ENCODE peak calls at places on chromosomes 3 and 15, in six cellular contexts. H is CD4-positive, alpha-beta T cell; X is transverse colon; J is GM10248; Q is heart right ventricle; T is natural killer cell. L is an unnamed sample.

GRCh38 chr15:76196286-76196948 is 114.9 kb downstream of the ETFA start:
- DNase-seq in H (no peak), X (peak), J (no peak), Q (peak), T (no peak), L (no peak)

GRCh38 chr3:194939949-194940770 is 254.5 kb downstream of the FAM43A start:
- DNase-seq in H (no peak), X (no peak), J (no peak), Q (no peak), T (no peak), L (no peak)

GRCh38 chr3:19757773-19758172 is 176.2 kb downstream of the EFHB start:
- DNase-seq in H (no peak), X (no peak), J (no peak), Q (no peak), T (no peak), L (no peak)

GRCh38 chr15:83993591-83993990 is 242.0 kb upstream of the GOLGA6L4 start:
- DNase-seq in H (no peak), X (no peak), J (no peak), Q (no peak), T (no peak), L (no peak)

GRCh38 chr3:105364113-105364512 is 2.6 kb upstream of the ALCAM start:
- DNase-seq in H (no peak), X (no peak), J (no peak), Q (no peak), T (no peak), L (no peak)

GRCh38 chr3:170322501-170323328 is 34.8 kb upstream of the SKIL start:
- DNase-seq in H (no peak), X (no peak), J (no peak), Q (no peak), T (no peak), L (no peak)

GRCh38 chr3:100972293-100972692 is 20.9 kb downstream of the ABI3BP start:
- DNase-seq in H (no peak), X (no peak), J (no peak), Q (no peak), T (no peak), L (no peak)

GRCh38 chr3:41652931-41653330 is 309.0 kb downstream of the ULK4 start:
- DNase-seq in H (no peak), X (no peak), J (no peak), Q (no peak), T (no peak), L (no peak)

GRCh38 chr3:134911611-134912604 is 116.8 kb downstream of the EPHB1 start:
- DNase-seq in H (no peak), X (no peak), J (no peak), Q (no peak), T (no peak), L (no peak)

GRCh38 chr3:2578560-2578959 is 479.9 kb downstream of the CNTN4 start:
- DNase-seq in H (no peak), X (no peak), J (no peak), Q (no peak), T (no peak), L (no peak)

GRCh38 chr3:113211370-113212154 is at the start of gene BOC:
- DNase-seq in H (no peak), X (no peak), J (peak), Q (peak), T (no peak), L (peak)

GRCh38 chr3:72187131-72187530 is 402.2 kb upstream of the PROK2 start:
- DNase-seq in H (no peak), X (no peak), J (peak), Q (no peak), T (no peak), L (no peak)

GRCh38 chr3:150588027-150588830 is 14.9 kb upstream of the SELENOT start:
- DNase-seq in H (no peak), X (no peak), J (no peak), Q (peak), T (no peak), L (no peak)

GRCh38 chr15:75104804-75105557 is 81.6 kb downstream of the PPCDC start:
- DNase-seq in H (no peak), X (peak), J (peak), Q (no peak), T (no peak), L (no peak)

GRCh38 chr15:98920091-98920880 is 87.3 kb downstream of the PGPEP1L start:
- DNase-seq in H (no peak), X (no peak), J (no peak), Q (no peak), T (no peak), L (no peak)

GRCh38 chr15:99305761-99306505 is 54.7 kb downstream of the LRRC28 start:
- DNase-seq in H (no peak), X (peak), J (no peak), Q (peak), T (no peak), L (peak)

GRCh38 chr15:55434989-55435825 is 26.9 kb downstream of the PIERCE2 start:
- DNase-seq in H (no peak), X (no peak), J (peak), Q (no peak), T (no peak), L (no peak)

GRCh38 chr3:124986153-124987143 is 51.9 kb upstream of the MUC13 start:
- DNase-seq in H (no peak), X (peak), J (no peak), Q (no peak), T (no peak), L (no peak)

GRCh38 chr3:50515565-50516047 is 12.2 kb upstream of the CACNA2D2 start:
- DNase-seq in H (no peak), X (peak), J (peak), Q (peak), T (no peak), L (no peak)

GRCh38 chr3:197468866-197469382 is 86.8 kb downstream of the BDH1 start:
- DNase-seq in H (no peak), X (peak), J (no peak), Q (no peak), T (no peak), L (no peak)

GRCh38 chr15:81118361-81118760 is 15.7 kb upstream of the CFAP161 start:
- DNase-seq in H (no peak), X (no peak), J (no peak), Q (no peak), T (no peak), L (no peak)

GRCh38 chr3:178271740-178272387 is 264.4 kb upstream of the KCNMB2 start:
- DNase-seq in H (no peak), X (no peak), J (no peak), Q (no peak), T (no peak), L (no peak)

GRCh38 chr3:152879130-152879789 is 44.3 kb downstream of the P2RY1 start:
- DNase-seq in H (no peak), X (no peak), J (no peak), Q (no peak), T (no peak), L (no peak)

GRCh38 chr3:107911337-107912000 is 179.4 kb downstream of the CD47 start:
- DNase-seq in H (no peak), X (no peak), J (peak), Q (no peak), T (no peak), L (no peak)

GRCh38 chr15:82312611-82313349 is 36.5 kb downstream of the GOLGA6L10 start:
- DNase-seq in H (no peak), X (no peak), J (no peak), Q (no peak), T (no peak), L (no peak)

GRCh38 chr3:154148541-154148940 is 27.4 kb downstream of the ARHGEF26 start:
- DNase-seq in H (no peak), X (no peak), J (no peak), Q (no peak), T (no peak), L (no peak)

GRCh38 chr3:33440328-33440577 is at the start of gene UBP1:
- DNase-seq in H (no peak), X (peak), J (no peak), Q (peak), T (no peak), L (peak)

GRCh38 chr15:26394801-26395200 is 378.1 kb downstream of the GABRB3 start:
- DNase-seq in H (no peak), X (no peak), J (no peak), Q (no peak), T (no peak), L (no peak)

GRCh38 chr3:45104715-45105711 is 41.2 kb downstream of the CDCP1 start:
- DNase-seq in H (no peak), X (no peak), J (no peak), Q (no peak), T (no peak), L (no peak)

GRCh38 chr15:22850055-22850454 is 11.6 kb downstream of the NIPA2 start:
- DNase-seq in H (no peak), X (no peak), J (no peak), Q (no peak), T (no peak), L (no peak)

GRCh38 chr3:133799794-133800585 is 5.6 kb upstream of the SRPRB start:
- DNase-seq in H (no peak), X (no peak), J (no peak), Q (no peak), T (no peak), L (no peak)

GRCh38 chr3:186599785-186600166 is 13.1 kb upstream of the AHSG start:
- DNase-seq in H (no peak), X (no peak), J (no peak), Q (no peak), T (no peak), L (no peak)

GRCh38 chr15:99708563-99708962 is 24.7 kb downstream of the LYSMD4 start:
- DNase-seq in H (no peak), X (peak), J (no peak), Q (peak), T (no peak), L (no peak)

GRCh38 chr15:39908186-39908585 is 11.9 kb downstream of the GPR176 start:
- DNase-seq in H (no peak), X (no peak), J (no peak), Q (no peak), T (no peak), L (no peak)

GRCh38 chr3:31275038-31275562 is 257.6 kb upstream of the STT3B start:
- DNase-seq in H (no peak), X (no peak), J (no peak), Q (no peak), T (no peak), L (no peak)

GRCh38 chr3:44100298-44100695 is 141.4 kb upstream of the TOPAZ1 start:
- DNase-seq in H (no peak), X (no peak), J (no peak), Q (no peak), T (no peak), L (no peak)
- TF ChIP-seq CTCF in H (no peak), X (no peak), J (no peak), Q (no peak), T (no peak), L (no peak)

GRCh38 chr3:46375214-46375613 is 4.5 kb downstream of the CCR5 start:
- DNase-seq in H (no peak), X (no peak), J (no peak), Q (no peak), T (no peak), L (no peak)

GRCh38 chr3:46370784-46371183 is at the start of gene CCR5:
- DNase-seq in H (no peak), X (no peak), J (no peak), Q (no peak), T (no peak), L (no peak)

GRCh38 chr3:46371802-46372340 is 1.1 kb downstream of the CCR5 start:
- DNase-seq in H (no peak), X (no peak), J (no peak), Q (no peak), T (no peak), L (no peak)

GRCh38 chr3:46374755-46375154 is 4.0 kb downstream of the CCR5 start:
- DNase-seq in H (no peak), X (no peak), J (no peak), Q (no peak), T (no peak), L (no peak)

GRCh38 chr3:46372492-46373359 is 2.0 kb downstream of the CCR5 start:
- DNase-seq in H (no peak), X (no peak), J (no peak), Q (no peak), T (no peak), L (no peak)
- TF ChIP-seq CTCF in H (no peak), X (peak), J (peak), Q (peak), T (peak), L (no peak)

GRCh38 chr3:139559541-139559940 is 20.0 kb upstream of the RBP1 start:
- DNase-seq in H (no peak), X (no peak), J (no peak), Q (no peak), T (no peak), L (no peak)

GRCh38 chr3:139557041-139557440 is 17.5 kb upstream of the RBP1 start:
- DNase-seq in H (no peak), X (no peak), J (no peak), Q (no peak), T (no peak), L (no peak)

GRCh38 chr3:139561428-139561827 is 21.9 kb upstream of the RBP1 start:
- DNase-seq in H (no peak), X (no peak), J (no peak), Q (no peak), T (no peak), L (no peak)

GRCh38 chr3:139555249-139555648 is 15.7 kb upstream of the RBP1 start:
- DNase-seq in H (no peak), X (no peak), J (no peak), Q (no peak), T (no peak), L (no peak)

GRCh38 chr3:139558351-139559170 is 19.0 kb upstream of the RBP1 start:
- DNase-seq in H (no peak), X (no peak), J (no peak), Q (no peak), T (no peak), L (no peak)
- TF ChIP-seq CTCF in H (no peak), X (no peak), J (no peak), Q (no peak), T (no peak), L (no peak)

GRCh38 chr3:84820126-84820525 is 138.7 kb upstream of the CADM2 start:
- DNase-seq in H (no peak), X (no peak), J (no peak), Q (no peak), T (no peak), L (no peak)

GRCh38 chr3:84830476-84830875 is 128.3 kb upstream of the CADM2 start:
- DNase-seq in H (no peak), X (no peak), J (no peak), Q (no peak), T (no peak), L (no peak)

GRCh38 chr3:84820906-84821305 is 137.9 kb upstream of the CADM2 start:
- DNase-seq in H (no peak), X (no peak), J (no peak), Q (no peak), T (no peak), L (no peak)

DNA sequence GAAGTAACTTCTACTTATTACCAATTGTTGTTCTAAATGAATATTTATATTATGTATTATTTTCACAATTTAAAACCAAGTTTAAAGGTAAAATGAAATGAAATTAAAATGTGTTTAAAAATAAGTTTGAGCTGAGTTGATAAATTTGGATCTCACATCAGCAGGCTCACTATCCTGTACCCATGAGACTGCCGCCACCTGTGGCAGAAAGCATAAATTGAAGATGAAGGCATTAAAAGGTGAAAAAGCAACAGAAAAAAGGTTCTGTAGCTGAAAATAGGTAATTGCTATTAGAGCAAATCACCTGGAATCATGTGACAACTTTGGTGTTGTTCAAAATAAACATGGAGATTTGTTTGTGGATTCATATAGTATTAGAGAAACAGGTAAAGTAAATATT is 133.0 kb upstream of the CADM2 start:
- DNase-seq in H (no peak), X (no peak), J (no peak), Q (no peak), T (no peak), L (no peak)
- TF ChIP-seq CTCF in H (no peak), X (no peak), J (no peak), Q (no peak), T (no peak), L (no peak)

GRCh38 chr3:10706156-10707088 is 109.6 kb upstream of the SLC6A11 start:
- DNase-seq in H (no peak), X (no peak), J (no peak), Q (no peak), T (no peak), L (no peak)

GRCh38 chr3:10707984-10708868 is 107.8 kb upstream of the SLC6A11 start:
- DNase-seq in H (no peak), X (no peak), J (no peak), Q (no peak), T (no peak), L (no peak)

GRCh38 chr3:10707089-10707983 is 108.7 kb upstream of the SLC6A11 start:
- DNase-seq in H (no peak), X (no peak), J (no peak), Q (no peak), T (no peak), L (no peak)

GRCh38 chr3:10712121-10712520 is 103.9 kb upstream of the SLC6A11 start:
- DNase-seq in H (no peak), X (no peak), J (no peak), Q (no peak), T (no peak), L (no peak)

DNA sequence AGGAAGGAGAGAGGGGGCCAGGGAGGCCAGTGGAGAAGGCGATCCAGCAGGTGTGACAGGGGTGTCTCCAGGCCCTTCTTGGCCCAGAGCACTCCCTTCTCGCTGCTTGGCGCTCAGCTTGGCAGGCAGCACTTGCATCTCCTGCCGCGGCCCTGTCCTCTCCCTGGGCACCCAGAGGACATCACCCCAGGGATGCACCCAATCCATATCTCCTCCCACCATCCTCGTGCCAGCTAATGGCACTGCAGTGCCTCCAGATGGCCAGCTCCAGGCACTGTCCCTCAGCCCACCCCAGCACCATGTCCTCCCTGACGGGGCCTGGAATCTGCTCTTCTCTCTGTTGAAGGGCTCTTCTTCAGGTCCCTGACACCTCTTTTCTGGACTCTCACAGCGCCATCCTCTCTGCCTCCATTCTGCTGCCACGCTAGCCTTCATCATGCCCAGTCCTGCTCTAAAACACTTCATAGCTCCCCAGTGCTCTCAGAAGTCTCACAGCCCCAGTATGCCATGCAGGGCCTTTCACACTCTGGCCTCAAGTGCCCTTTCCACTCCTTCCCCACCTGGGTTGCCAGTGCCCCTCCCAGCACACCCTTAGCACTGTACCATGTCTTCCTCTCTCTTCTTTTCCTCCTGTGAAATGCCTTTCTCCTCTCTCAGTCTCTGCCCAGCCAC is 106.8 kb upstream of the SLC6A11 start:
- DNase-seq in H (no peak), X (no peak), J (no peak), Q (no peak), T (no peak), L (no peak)
- TF ChIP-seq CTCF in H (no peak), X (no peak), J (no peak), Q (no peak), T (no peak), L (no peak)

GRCh38 chr15:73368301-73369072 is at the start of gene HCN4:
- DNase-seq in H (no peak), X (no peak), J (no peak), Q (peak), T (no peak), L (no peak)

GRCh38 chr15:73366766-73367623 is 1.8 kb downstream of the HCN4 start:
- DNase-seq in H (no peak), X (no peak), J (no peak), Q (peak), T (no peak), L (no peak)

GRCh38 chr15:73370151-73370550 is 1.4 kb upstream of the HCN4 start:
- DNase-seq in H (no peak), X (no peak), J (no peak), Q (no peak), T (no peak), L (no peak)

GRCh38 chr15:73369073-73369694 is 426 bp upstream of the HCN4 start:
- DNase-seq in H (no peak), X (no peak), J (no peak), Q (no peak), T (no peak), L (no peak)

DNA sequence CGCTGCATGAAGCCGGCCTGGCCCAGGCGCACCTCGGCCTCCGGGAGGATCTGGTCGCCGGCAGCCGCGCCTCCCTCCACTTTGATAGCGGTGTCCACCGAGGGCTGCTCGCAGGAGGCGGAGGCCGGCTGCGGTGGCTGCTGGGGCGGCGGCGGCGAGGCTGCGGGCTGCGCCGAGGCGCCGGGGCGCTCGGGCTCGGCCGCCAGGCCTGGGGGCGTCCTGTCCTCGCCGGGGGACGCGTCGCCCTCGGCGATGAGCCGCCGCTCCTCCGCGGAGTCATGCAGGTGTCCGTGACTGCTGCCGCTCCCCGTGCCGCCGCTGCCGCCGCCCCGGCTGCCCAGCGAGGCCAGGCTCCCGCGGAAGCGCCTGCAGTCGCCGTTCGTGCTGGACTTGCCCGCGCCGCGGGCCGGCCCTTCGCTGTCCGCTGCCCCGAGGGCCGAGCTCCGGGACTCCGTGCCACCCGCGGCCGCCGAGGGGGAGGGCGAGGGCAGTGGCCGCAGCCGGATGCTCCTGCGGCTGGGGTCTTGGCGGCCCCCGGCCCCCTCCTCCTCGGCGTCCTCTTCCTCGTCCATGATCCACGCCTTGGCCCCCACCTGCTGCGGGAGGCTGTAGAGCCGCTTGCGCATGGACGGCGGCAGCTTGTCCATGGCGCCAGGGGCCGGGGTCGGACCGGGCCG is 996 bp downstream of the HCN4 start:
- DNase-seq in H (no peak), X (no peak), J (no peak), Q (no peak), T (no peak), L (no peak)
- TF ChIP-seq CTCF in H (no peak), X (no peak), J (no peak), Q (no peak), T (no peak), L (no peak)

GRCh38 chr3:102159810-102160451 is 274.9 kb upstream of the ZPLD1 start:
- DNase-seq in H (no peak), X (no peak), J (no peak), Q (no peak), T (no peak), L (no peak)
- TF ChIP-seq CTCF in H (no peak), X (no peak), J (no peak), Q (no peak), T (no peak), L (no peak)